ENCODE peak calls at places on chromosomes 5 and 9, in nine cellular contexts. One of them, this sample, is unnamed.

GRCh38 chr9:125654121-125654520 is 52.9 kb downstream of the MAPKAP1 start:
- DNase-seq in fibroblast of mammary gland: no peak
- DNase-seq in breast epithelium: no peak
- DNase-seq in T follicular helper cell: no peak
- DNase-seq in hippocampal formation: no peak
- DNase-seq in stimulated activated CD4-positive, alpha-beta T cell treated with anti-CD3 and anti-CD28 coated beads, Interleukin-12 subunit alpha, Interleukin-12 subunit beta, amount 100 ng/mL, for 48 hours: no peak
- DNase-seq in NAMALWA: no peak
- DNase-seq in T-helper 9 cell: no peak
- DNase-seq in activated naive CD4-positive, alpha-beta T cell treated with Interleukin-2 at 50 U/mL for 16 hours: no peak
- DNase-seq in this sample: no peak

GRCh38 chr5:132456553-132457361 is 33.8 kb downstream of the IRF1 start:
- DNase-seq in hippocampal formation: no peak
- DNase-seq in T follicular helper cell: peak
- DNase-seq in T-helper 9 cell: peak
- DNase-seq in breast epithelium: peak
- DNase-seq in fibroblast of mammary gland: peak
- DNase-seq in stimulated activated CD4-positive, alpha-beta T cell treated with anti-CD3 and anti-CD28 coated beads, Interleukin-12 subunit alpha, Interleukin-12 subunit beta, amount 100 ng/mL, for 48 hours: no peak
- DNase-seq in activated naive CD4-positive, alpha-beta T cell treated with Interleukin-2 at 50 U/mL for 16 hours: peak
- DNase-seq in NAMALWA: peak
- DNase-seq in this sample: peak

GRCh38 chr5:179963375-179963774 is 55.7 kb upstream of the TBC1D9B start:
- DNase-seq in T-helper 9 cell: no peak
- DNase-seq in NAMALWA: no peak
- DNase-seq in breast epithelium: no peak
- DNase-seq in fibroblast of mammary gland: no peak
- DNase-seq in T follicular helper cell: no peak
- DNase-seq in hippocampal formation: no peak
- DNase-seq in stimulated activated CD4-positive, alpha-beta T cell treated with anti-CD3 and anti-CD28 coated beads, Interleukin-12 subunit alpha, Interleukin-12 subunit beta, amount 100 ng/mL, for 48 hours: no peak
- DNase-seq in activated naive CD4-positive, alpha-beta T cell treated with Interleukin-2 at 50 U/mL for 16 hours: no peak
- DNase-seq in this sample: no peak

GRCh38 chr5:172293054-172293744 is 9.6 kb upstream of the UBTD2 start:
- DNase-seq in stimulated activated CD4-positive, alpha-beta T cell treated with anti-CD3 and anti-CD28 coated beads, Interleukin-12 subunit alpha, Interleukin-12 subunit beta, amount 100 ng/mL, for 48 hours: peak
- DNase-seq in fibroblast of mammary gland: peak
- DNase-seq in T follicular helper cell: peak
- DNase-seq in breast epithelium: peak
- DNase-seq in activated naive CD4-positive, alpha-beta T cell treated with Interleukin-2 at 50 U/mL for 16 hours: peak
- DNase-seq in T-helper 9 cell: peak
- DNase-seq in NAMALWA: peak
- DNase-seq in hippocampal formation: peak
- DNase-seq in this sample: peak

GRCh38 chr5:174599992-174600391 is 124.4 kb upstream of the MSX2 start:
- DNase-seq in breast epithelium: no peak
- DNase-seq in NAMALWA: no peak
- DNase-seq in activated naive CD4-positive, alpha-beta T cell treated with Interleukin-2 at 50 U/mL for 16 hours: no peak
- DNase-seq in fibroblast of mammary gland: no peak
- DNase-seq in T follicular helper cell: no peak
- DNase-seq in T-helper 9 cell: no peak
- DNase-seq in hippocampal formation: no peak
- DNase-seq in stimulated activated CD4-positive, alpha-beta T cell treated with anti-CD3 and anti-CD28 coated beads, Interleukin-12 subunit alpha, Interleukin-12 subunit beta, amount 100 ng/mL, for 48 hours: no peak
- DNase-seq in this sample: no peak

GRCh38 chr5:10756539-10756938 is 4.5 kb downstream of the DAP start:
- DNase-seq in T follicular helper cell: no peak
- DNase-seq in activated naive CD4-positive, alpha-beta T cell treated with Interleukin-2 at 50 U/mL for 16 hours: no peak
- DNase-seq in stimulated activated CD4-positive, alpha-beta T cell treated with anti-CD3 and anti-CD28 coated beads, Interleukin-12 subunit alpha, Interleukin-12 subunit beta, amount 100 ng/mL, for 48 hours: no peak
- DNase-seq in NAMALWA: no peak
- DNase-seq in breast epithelium: no peak
- DNase-seq in hippocampal formation: no peak
- DNase-seq in T-helper 9 cell: no peak
- DNase-seq in fibroblast of mammary gland: peak
- DNase-seq in this sample: no peak

GRCh38 chr9:18622186-18622836 is 148.4 kb downstream of the ADAMTSL1 start:
- DNase-seq in activated naive CD4-positive, alpha-beta T cell treated with Interleukin-2 at 50 U/mL for 16 hours: no peak
- DNase-seq in T-helper 9 cell: no peak
- DNase-seq in breast epithelium: no peak
- DNase-seq in fibroblast of mammary gland: no peak
- DNase-seq in NAMALWA: no peak
- DNase-seq in stimulated activated CD4-positive, alpha-beta T cell treated with anti-CD3 and anti-CD28 coated beads, Interleukin-12 subunit alpha, Interleukin-12 subunit beta, amount 100 ng/mL, for 48 hours: no peak
- DNase-seq in hippocampal formation: no peak
- DNase-seq in T follicular helper cell: no peak
- DNase-seq in this sample: no peak

GRCh38 chr5:80128129-80128528 is 93.0 kb downstream of the THBS4 start:
- DNase-seq in stimulated activated CD4-positive, alpha-beta T cell treated with anti-CD3 and anti-CD28 coated beads, Interleukin-12 subunit alpha, Interleukin-12 subunit beta, amount 100 ng/mL, for 48 hours: no peak
- DNase-seq in fibroblast of mammary gland: peak
- DNase-seq in breast epithelium: no peak
- DNase-seq in hippocampal formation: no peak
- DNase-seq in T-helper 9 cell: no peak
- DNase-seq in T follicular helper cell: no peak
- DNase-seq in activated naive CD4-positive, alpha-beta T cell treated with Interleukin-2 at 50 U/mL for 16 hours: no peak
- DNase-seq in NAMALWA: no peak
- DNase-seq in this sample: no peak

GRCh38 chr9:125911861-125912260 is 164.7 kb downstream of the PBX3 start:
- DNase-seq in fibroblast of mammary gland: no peak
- DNase-seq in stimulated activated CD4-positive, alpha-beta T cell treated with anti-CD3 and anti-CD28 coated beads, Interleukin-12 subunit alpha, Interleukin-12 subunit beta, amount 100 ng/mL, for 48 hours: no peak
- DNase-seq in NAMALWA: no peak
- DNase-seq in T-helper 9 cell: no peak
- DNase-seq in T follicular helper cell: no peak
- DNase-seq in hippocampal formation: no peak
- DNase-seq in activated naive CD4-positive, alpha-beta T cell treated with Interleukin-2 at 50 U/mL for 16 hours: no peak
- DNase-seq in breast epithelium: no peak
- DNase-seq in this sample: no peak

GRCh38 chr9:6557883-6558282 is 87.6 kb downstream of the GLDC start:
- DNase-seq in activated naive CD4-positive, alpha-beta T cell treated with Interleukin-2 at 50 U/mL for 16 hours: no peak
- DNase-seq in T-helper 9 cell: no peak
- DNase-seq in stimulated activated CD4-positive, alpha-beta T cell treated with anti-CD3 and anti-CD28 coated beads, Interleukin-12 subunit alpha, Interleukin-12 subunit beta, amount 100 ng/mL, for 48 hours: no peak
- DNase-seq in NAMALWA: no peak
- DNase-seq in T follicular helper cell: no peak
- DNase-seq in fibroblast of mammary gland: no peak
- DNase-seq in hippocampal formation: no peak
- DNase-seq in breast epithelium: no peak
- DNase-seq in this sample: no peak

GRCh38 chr5:55629790-55630189 is 82.3 kb downstream of the SLC38A9 start:
- DNase-seq in T follicular helper cell: no peak
- DNase-seq in NAMALWA: no peak
- DNase-seq in hippocampal formation: no peak
- DNase-seq in stimulated activated CD4-positive, alpha-beta T cell treated with anti-CD3 and anti-CD28 coated beads, Interleukin-12 subunit alpha, Interleukin-12 subunit beta, amount 100 ng/mL, for 48 hours: no peak
- DNase-seq in breast epithelium: no peak
- DNase-seq in T-helper 9 cell: no peak
- DNase-seq in activated naive CD4-positive, alpha-beta T cell treated with Interleukin-2 at 50 U/mL for 16 hours: no peak
- DNase-seq in fibroblast of mammary gland: peak
- DNase-seq in this sample: no peak

GRCh38 chr5:516338-516925 is 7.8 kb downstream of the SLC9A3 start:
- DNase-seq in T follicular helper cell: no peak
- DNase-seq in hippocampal formation: no peak
- DNase-seq in breast epithelium: no peak
- DNase-seq in activated naive CD4-positive, alpha-beta T cell treated with Interleukin-2 at 50 U/mL for 16 hours: no peak
- DNase-seq in stimulated activated CD4-positive, alpha-beta T cell treated with anti-CD3 and anti-CD28 coated beads, Interleukin-12 subunit alpha, Interleukin-12 subunit beta, amount 100 ng/mL, for 48 hours: no peak
- DNase-seq in fibroblast of mammary gland: no peak
- DNase-seq in NAMALWA: no peak
- DNase-seq in T-helper 9 cell: no peak
- DNase-seq in this sample: no peak

GRCh38 chr5:119179857-119180641 is 109.2 kb downstream of the DMXL1 start:
- DNase-seq in stimulated activated CD4-positive, alpha-beta T cell treated with anti-CD3 and anti-CD28 coated beads, Interleukin-12 subunit alpha, Interleukin-12 subunit beta, amount 100 ng/mL, for 48 hours: no peak
- DNase-seq in activated naive CD4-positive, alpha-beta T cell treated with Interleukin-2 at 50 U/mL for 16 hours: no peak
- DNase-seq in T-helper 9 cell: no peak
- DNase-seq in fibroblast of mammary gland: peak
- DNase-seq in breast epithelium: no peak
- DNase-seq in hippocampal formation: no peak
- DNase-seq in NAMALWA: no peak
- DNase-seq in T follicular helper cell: no peak
- DNase-seq in this sample: no peak

GRCh38 chr9:35481347-35481975 is 8.4 kb upstream of the RUSC2 start:
- DNase-seq in hippocampal formation: no peak
- DNase-seq in activated naive CD4-positive, alpha-beta T cell treated with Interleukin-2 at 50 U/mL for 16 hours: peak
- DNase-seq in NAMALWA: peak
- DNase-seq in T-helper 9 cell: no peak
- DNase-seq in fibroblast of mammary gland: peak
- DNase-seq in T follicular helper cell: no peak
- DNase-seq in stimulated activated CD4-positive, alpha-beta T cell treated with anti-CD3 and anti-CD28 coated beads, Interleukin-12 subunit alpha, Interleukin-12 subunit beta, amount 100 ng/mL, for 48 hours: peak
- DNase-seq in breast epithelium: peak
- DNase-seq in this sample: no peak

GRCh38 chr9:99807276-99807852 is 14.3 kb upstream of the NR4A3 start:
- DNase-seq in activated naive CD4-positive, alpha-beta T cell treated with Interleukin-2 at 50 U/mL for 16 hours: peak
- DNase-seq in fibroblast of mammary gland: peak
- DNase-seq in stimulated activated CD4-positive, alpha-beta T cell treated with anti-CD3 and anti-CD28 coated beads, Interleukin-12 subunit alpha, Interleukin-12 subunit beta, amount 100 ng/mL, for 48 hours: no peak
- DNase-seq in NAMALWA: peak
- DNase-seq in T-helper 9 cell: peak
- DNase-seq in breast epithelium: peak
- DNase-seq in hippocampal formation: no peak
- DNase-seq in T follicular helper cell: peak
- DNase-seq in this sample: peak

GRCh38 chr9:134740071-134740470 is 98.5 kb downstream of the COL5A1 start:
- DNase-seq in NAMALWA: no peak
- DNase-seq in activated naive CD4-positive, alpha-beta T cell treated with Interleukin-2 at 50 U/mL for 16 hours: no peak
- DNase-seq in breast epithelium: no peak
- DNase-seq in stimulated activated CD4-positive, alpha-beta T cell treated with anti-CD3 and anti-CD28 coated beads, Interleukin-12 subunit alpha, Interleukin-12 subunit beta, amount 100 ng/mL, for 48 hours: no peak
- DNase-seq in hippocampal formation: no peak
- DNase-seq in T follicular helper cell: no peak
- DNase-seq in T-helper 9 cell: no peak
- DNase-seq in fibroblast of mammary gland: no peak
- DNase-seq in this sample: no peak

GRCh38 chr5:72108200-72109050 is 1.1 kb downstream of the MAP1B start:
- DNase-seq in activated naive CD4-positive, alpha-beta T cell treated with Interleukin-2 at 50 U/mL for 16 hours: no peak
- DNase-seq in T follicular helper cell: no peak
- DNase-seq in NAMALWA: no peak
- DNase-seq in fibroblast of mammary gland: peak
- DNase-seq in hippocampal formation: peak
- DNase-seq in T-helper 9 cell: no peak
- DNase-seq in breast epithelium: peak
- DNase-seq in stimulated activated CD4-positive, alpha-beta T cell treated with anti-CD3 and anti-CD28 coated beads, Interleukin-12 subunit alpha, Interleukin-12 subunit beta, amount 100 ng/mL, for 48 hours: no peak
- DNase-seq in this sample: no peak

GRCh38 chr5:111948517-111948916 is 191.5 kb upstream of the NREP start:
- DNase-seq in T-helper 9 cell: no peak
- DNase-seq in T follicular helper cell: no peak
- DNase-seq in fibroblast of mammary gland: peak
- DNase-seq in NAMALWA: no peak
- DNase-seq in hippocampal formation: no peak
- DNase-seq in stimulated activated CD4-positive, alpha-beta T cell treated with anti-CD3 and anti-CD28 coated beads, Interleukin-12 subunit alpha, Interleukin-12 subunit beta, amount 100 ng/mL, for 48 hours: no peak
- DNase-seq in breast epithelium: no peak
- DNase-seq in activated naive CD4-positive, alpha-beta T cell treated with Interleukin-2 at 50 U/mL for 16 hours: no peak
- DNase-seq in this sample: no peak

GRCh38 chr9:5871785-5872184 is 18.9 kb upstream of the MLANA start:
- DNase-seq in NAMALWA: no peak
- DNase-seq in fibroblast of mammary gland: no peak
- DNase-seq in activated naive CD4-positive, alpha-beta T cell treated with Interleukin-2 at 50 U/mL for 16 hours: no peak
- DNase-seq in hippocampal formation: no peak
- DNase-seq in stimulated activated CD4-positive, alpha-beta T cell treated with anti-CD3 and anti-CD28 coated beads, Interleukin-12 subunit alpha, Interleukin-12 subunit beta, amount 100 ng/mL, for 48 hours: no peak
- DNase-seq in T-helper 9 cell: no peak
- DNase-seq in T follicular helper cell: no peak
- DNase-seq in breast epithelium: no peak
- DNase-seq in this sample: no peak

GRCh38 chr9:97983524-97984187 is 515 bp downstream of the ANP32B start:
- DNase-seq in NAMALWA: peak
- DNase-seq in T-helper 9 cell: peak
- DNase-seq in fibroblast of mammary gland: peak
- DNase-seq in activated naive CD4-positive, alpha-beta T cell treated with Interleukin-2 at 50 U/mL for 16 hours: peak
- DNase-seq in breast epithelium: no peak
- DNase-seq in T follicular helper cell: peak
- DNase-seq in stimulated activated CD4-positive, alpha-beta T cell treated with anti-CD3 and anti-CD28 coated beads, Interleukin-12 subunit alpha, Interleukin-12 subunit beta, amount 100 ng/mL, for 48 hours: peak
- DNase-seq in hippocampal formation: no peak
- DNase-seq in this sample: peak

GRCh38 chr9:100465270-100465669 is 7.7 kb upstream of the TMEFF1 start:
- DNase-seq in hippocampal formation: no peak
- DNase-seq in T follicular helper cell: no peak
- DNase-seq in activated naive CD4-positive, alpha-beta T cell treated with Interleukin-2 at 50 U/mL for 16 hours: no peak
- DNase-seq in fibroblast of mammary gland: no peak
- DNase-seq in NAMALWA: no peak
- DNase-seq in breast epithelium: no peak
- DNase-seq in stimulated activated CD4-positive, alpha-beta T cell treated with anti-CD3 and anti-CD28 coated beads, Interleukin-12 subunit alpha, Interleukin-12 subunit beta, amount 100 ng/mL, for 48 hours: no peak
- DNase-seq in T-helper 9 cell: no peak
- DNase-seq in this sample: no peak

GRCh38 chr5:147913786-147914185 is 7.4 kb upstream of the C5orf46 start:
- DNase-seq in hippocampal formation: no peak
- DNase-seq in breast epithelium: no peak
- DNase-seq in T follicular helper cell: no peak
- DNase-seq in T-helper 9 cell: no peak
- DNase-seq in stimulated activated CD4-positive, alpha-beta T cell treated with anti-CD3 and anti-CD28 coated beads, Interleukin-12 subunit alpha, Interleukin-12 subunit beta, amount 100 ng/mL, for 48 hours: no peak
- DNase-seq in NAMALWA: no peak
- DNase-seq in fibroblast of mammary gland: no peak
- DNase-seq in activated naive CD4-positive, alpha-beta T cell treated with Interleukin-2 at 50 U/mL for 16 hours: no peak
- DNase-seq in this sample: no peak

GRCh38 chr9:124342946-124343485 is 72.2 kb downstream of the PSMB7 start:
- DNase-seq in NAMALWA: no peak
- DNase-seq in breast epithelium: peak
- DNase-seq in T follicular helper cell: no peak
- DNase-seq in activated naive CD4-positive, alpha-beta T cell treated with Interleukin-2 at 50 U/mL for 16 hours: no peak
- DNase-seq in T-helper 9 cell: no peak
- DNase-seq in stimulated activated CD4-positive, alpha-beta T cell treated with anti-CD3 and anti-CD28 coated beads, Interleukin-12 subunit alpha, Interleukin-12 subunit beta, amount 100 ng/mL, for 48 hours: no peak
- DNase-seq in hippocampal formation: peak
- DNase-seq in fibroblast of mammary gland: peak
- DNase-seq in this sample: no peak